ENCODE peak calls at places on chromosome 19, in five cellular contexts. P is heart right ventricle, U is fibroblast of mammary gland, H is GM12865, L is mesothelial cell of epicardium. Q is an unnamed sample.

GRCh38 chr19:47110521-47111080 is 3.0 kb downstream of the ZC3H4 start:
- DNase-seq in P (no peak), L (no peak), U (no peak), H (peak; percentile 59), Q (no peak)

GRCh38 chr19:6674868-6675305 is 4.9 kb upstream of the TNFSF14 start:
- DNase-seq in P (peak; percentile 23), U (peak; percentile 57), L (no peak), H (peak; percentile 93), Q (peak; percentile 80)

GRCh38 chr19:49469828-49470614 is 4.0 kb upstream of the FLT3LG start:
- DNase-seq in H (peak; percentile 96), U (no peak), L (no peak), P (no peak), Q (peak; percentile 83)

GRCh38 chr19:51247972-51248371 is 2.9 kb upstream of the SIGLECL1 start:
- DNase-seq in U (no peak), H (no peak), P (no peak), L (no peak), Q (no peak)

GRCh38 chr19:48403606-48404005 is 10.1 kb downstream of the GRIN2D start:
- DNase-seq in U (peak; percentile 61), H (peak; percentile 84), L (no peak), P (peak; percentile 69), Q (no peak)

GRCh38 chr19:58559275-58560006 is 1.0 kb upstream of the UBE2M start:
- DNase-seq in U (peak; percentile 90), H (peak; percentile 97), P (peak; percentile 94), L (peak; percentile 64), Q (peak; percentile 73)

GRCh38 chr19:40279761-40280607 is 5.2 kb downstream of the AKT2 start:
- DNase-seq in L (no peak), H (peak; percentile 26), P (no peak), U (peak; percentile 21), Q (peak; percentile 53)

GRCh38 chr19:27909185-27909840 is 1303.6 kb downstream of the UQCRFS1 start:
- DNase-seq in L (no peak), U (no peak), H (no peak), P (no peak), Q (no peak)

GRCh38 chr19:54063350-54064078 is at the start of gene VSTM1:
- DNase-seq in H (no peak), P (no peak), L (no peak), U (no peak), Q (no peak)

GRCh38 chr19:33171916-33172359 is 22.2 kb upstream of the LRP3 start:
- DNase-seq in P (no peak), H (no peak), U (peak; percentile 79), L (no peak), Q (no peak)

GRCh38 chr19:42313840-42314755 is 989 bp downstream of the TMEM145 start:
- DNase-seq in H (no peak), U (no peak), L (no peak), P (no peak), Q (no peak)

GRCh38 chr19:5108123-5108613 is 139.3 kb downstream of the KDM4B start:
- DNase-seq in P (no peak), U (no peak), H (no peak), L (no peak), Q (no peak)

GRCh38 chr19:48815870-48816501 is 5.2 kb upstream of the BCAT2 start:
- DNase-seq in L (no peak), H (peak; percentile 78), U (no peak), P (no peak), Q (no peak)

GRCh38 chr19:39817888-39818561 is 15.9 kb downstream of the DYRK1B start:
- DNase-seq in L (no peak), H (no peak), P (no peak), U (no peak), Q (no peak)

GRCh38 chr19:19860756-19861390 is 4.8 kb upstream of the ZNF253 start:
- DNase-seq in U (no peak), H (no peak), L (peak; percentile 37), P (peak; percentile 15), Q (peak; percentile 30)

GRCh38 chr19:50215820-50216219 is 12.4 kb downstream of the MYH14 start:
- DNase-seq in H (no peak), L (no peak), U (no peak), P (no peak), Q (no peak)

GRCh38 chr19:57641715-57642234 is 8.8 kb downstream of the ZNF211 start:
- DNase-seq in H (no peak), L (no peak), U (no peak), P (no peak), Q (no peak)

GRCh38 chr19:36972594-36972993 is 56.5 kb downstream of the ZNF568 start:
- DNase-seq in H (no peak), U (no peak), L (no peak), P (no peak), Q (no peak)

GRCh38 chr19:36973844-36974195 is 57.7 kb downstream of the ZNF568 start:
- DNase-seq in L (no peak), H (no peak), P (no peak), U (no peak), Q (no peak)

GRCh38 chr19:36973021-36973843 is 57.1 kb downstream of the ZNF568 start:
- DNase-seq in L (no peak), P (peak; percentile 89), H (peak; percentile 62), U (peak; percentile 72), Q (peak; percentile 63)
- TF ChIP-seq CTCF in L (no peak), P (peak; percentile 97), H (peak; percentile 58), U (peak; percentile 68), Q (peak; percentile 45)

DNA sequence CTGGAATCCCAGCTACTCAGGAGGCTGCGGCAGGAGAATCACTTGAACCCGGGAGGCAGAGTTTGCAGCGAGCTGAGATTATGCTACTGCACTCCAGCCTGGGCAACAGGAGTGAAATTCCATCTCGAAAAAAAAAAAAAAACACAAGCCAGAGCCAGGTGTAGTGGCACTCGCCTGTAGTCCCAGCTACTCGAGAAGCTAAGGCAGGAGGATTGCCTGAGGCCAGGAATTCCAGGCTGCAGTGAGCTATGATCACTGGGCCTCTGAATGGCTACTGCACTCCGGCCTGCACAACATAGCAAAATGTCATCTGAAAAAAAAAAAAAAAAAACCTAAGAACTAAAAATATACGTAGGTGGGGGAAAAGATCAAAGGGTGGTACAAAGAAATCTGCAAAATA is 19.4 kb downstream of the EPS15L1 start:
- DNase-seq in U (no peak), H (no peak), L (no peak), P (no peak), Q (no peak)
- TF ChIP-seq CTCF in U (no peak), H (no peak), L (no peak), P (no peak), Q (no peak)

GRCh38 chr19:8662263-8662662 is 31.8 kb downstream of the NFILZ start:
- DNase-seq in L (no peak), U (no peak), P (no peak), H (no peak), Q (no peak)
- TF ChIP-seq CTCF in L (no peak), U (no peak), P (no peak), H (no peak), Q (no peak)

DNA sequence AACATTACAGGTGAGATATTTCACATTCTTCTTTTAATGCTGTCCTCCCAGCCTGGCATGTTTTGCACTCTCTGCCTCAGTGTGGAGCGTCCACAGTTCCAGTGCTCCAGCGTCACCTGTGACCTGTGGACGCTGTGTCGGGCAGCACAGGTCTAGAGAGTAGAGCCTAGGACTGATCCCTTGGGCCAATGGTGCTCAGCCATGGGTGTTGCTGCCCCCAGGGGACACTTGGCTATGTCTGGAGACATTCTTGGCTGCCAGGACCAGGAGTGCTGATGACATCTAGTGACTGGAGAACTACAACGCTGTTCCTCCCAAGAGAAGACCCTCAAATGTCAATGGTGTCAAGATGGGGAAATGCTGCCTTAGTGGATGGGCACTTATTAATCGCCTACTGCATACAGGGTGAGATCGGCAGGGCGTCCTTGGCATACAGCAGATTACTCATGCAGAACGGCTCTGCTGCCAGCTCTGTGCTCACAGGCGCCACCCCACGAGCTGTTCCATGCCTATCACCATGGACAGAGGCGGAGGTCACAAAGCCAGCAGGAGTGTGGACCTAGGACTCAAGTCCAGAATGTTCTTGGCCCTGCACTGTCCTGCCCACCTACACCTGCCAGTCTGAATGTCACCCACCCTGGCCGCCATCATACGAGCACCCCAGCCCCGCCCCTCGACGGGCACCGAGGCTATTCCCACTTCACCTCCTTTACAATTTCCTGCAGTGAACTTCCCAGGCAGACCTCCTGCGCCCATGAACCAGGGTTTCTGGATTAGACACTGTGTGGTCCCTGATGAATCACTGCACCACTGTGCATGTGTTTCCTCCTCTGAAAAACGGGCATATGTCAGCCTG is 13.9 kb upstream of the MADCAM1 start:
- DNase-seq in H (no peak), P (no peak), U (no peak), L (no peak), Q (no peak)
- TF ChIP-seq CTCF in H (no peak), P (no peak), U (no peak), L (no peak), Q (no peak)

DNA sequence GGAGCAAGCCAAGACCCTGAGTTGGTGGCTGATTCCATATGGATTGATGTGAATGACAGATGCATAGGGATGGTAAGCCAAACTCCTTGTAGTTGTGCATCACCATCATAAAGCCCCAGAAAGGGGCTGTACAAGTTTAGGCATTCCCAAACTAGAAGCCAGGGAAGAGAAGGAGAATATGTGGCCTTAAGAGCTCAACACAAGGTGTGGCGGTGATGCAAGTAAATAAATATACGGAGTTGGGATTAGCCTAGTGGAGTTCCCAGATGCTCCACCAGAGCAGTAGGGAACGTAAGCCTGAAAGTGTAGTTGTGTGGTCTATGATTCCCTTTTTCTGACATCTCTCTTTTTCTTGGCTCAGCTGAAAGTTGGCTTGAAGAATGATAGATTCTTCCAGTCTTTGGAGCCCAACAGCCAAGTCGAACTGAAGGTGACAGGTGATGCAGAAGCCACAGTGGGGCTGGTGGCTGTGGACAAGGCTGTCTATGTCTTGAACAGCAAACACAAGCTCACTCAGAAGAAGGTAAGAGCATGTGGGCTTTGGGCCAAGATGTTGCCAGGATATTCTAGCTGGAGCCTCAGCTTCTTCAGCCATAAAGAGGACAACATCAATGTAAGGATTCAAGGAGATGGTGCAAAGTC is 30.1 kb downstream of the RDH8 start:
- DNase-seq in H (no peak), P (no peak), U (peak; percentile 49), L (no peak), Q (no peak)
- TF ChIP-seq CTCF in H (no peak), P (no peak), U (no peak), L (no peak), Q (no peak)

DNA sequence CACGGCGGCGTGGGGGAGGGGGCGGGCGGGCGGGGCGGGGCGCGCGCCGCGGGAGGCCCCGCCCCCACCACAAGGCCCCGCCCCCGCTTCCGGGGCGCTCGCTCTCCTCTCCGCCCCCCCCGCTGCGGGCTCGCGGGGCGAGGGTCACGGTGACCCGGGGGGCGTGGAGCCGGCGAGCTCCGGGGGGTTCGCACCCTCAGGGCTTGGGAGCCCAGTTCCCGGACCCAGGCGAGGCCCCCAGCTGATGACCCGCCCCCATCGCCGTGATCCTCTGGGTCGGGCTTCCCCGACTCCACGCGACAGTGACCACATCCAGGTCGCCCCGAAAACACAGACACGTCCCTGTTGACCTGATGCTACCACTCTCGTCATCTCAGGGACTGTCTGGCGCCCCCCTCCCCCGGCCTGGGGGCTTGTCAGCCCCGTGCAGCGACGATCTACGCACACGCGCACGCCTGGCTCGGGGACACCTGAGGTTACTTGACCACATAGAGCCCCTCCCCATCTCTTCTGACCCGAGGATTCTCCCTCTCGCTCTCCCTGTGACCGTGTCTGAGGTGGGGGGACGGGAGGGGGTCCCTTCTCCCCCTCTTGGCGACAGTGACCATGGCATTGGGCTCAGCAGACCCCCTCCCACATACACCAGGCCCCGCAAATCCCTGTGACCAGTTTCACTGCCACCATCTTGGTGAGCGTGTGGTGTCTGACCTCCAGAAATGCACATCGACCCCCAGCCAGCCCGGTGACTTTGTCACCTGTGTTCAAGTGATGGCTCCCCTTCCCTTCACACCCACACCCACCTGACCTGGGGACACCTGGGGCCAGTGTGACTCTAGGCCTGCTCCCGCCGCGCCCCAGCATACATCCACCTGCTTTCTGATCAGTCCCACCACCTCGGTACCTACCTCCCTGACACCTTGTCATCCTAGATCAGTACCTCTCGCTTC is 670 bp downstream of the MAP2K7 start:
- DNase-seq in U (no peak), P (no peak), H (peak; percentile 71), L (no peak), Q (peak; percentile 90)
- TF ChIP-seq CTCF in U (no peak), P (no peak), H (no peak), L (no peak), Q (no peak)

GRCh38 chr19:23440791-23441190 is 45.5 kb upstream of the ZNF91 start:
- DNase-seq in H (peak; percentile 16), L (no peak), P (no peak), U (no peak), Q (no peak)
- TF ChIP-seq CTCF in H (peak; percentile 33), L (peak; percentile 26), P (peak; percentile 31), U (peak; percentile 36), Q (no peak)

Q was measured in natural killer cell.